ENCODE peak calls at places on chromosomes 13 and 19, in five cellular contexts. N is psoas muscle; G is CD8-positive, alpha-beta T cell; D is upper lobe of left lung; A is CD4-positive, alpha-beta T cell. K is an unnamed sample. For H3K27me3, the result is how much of the 10 kb centered on the place peaks cover.

GRCh38 chr13:43026262-43026661 is 2.9 kb downstream of the DNAJC15 start:
- DNase-seq in A (no peak), G (no peak), N (no peak), D (no peak), K (no peak)

GRCh38 chr13:98785968-98786367 is 33.5 kb upstream of the SLC15A1 start:
- DNase-seq in N (no peak), A (no peak), G (no peak), D (no peak), K (no peak)

GRCh38 chr19:40609561-40610395 is 8.6 kb downstream of the LTBP4 start:
- DNase-seq in D (peak), G (peak), A (peak), N (peak), K (peak)

GRCh38 chr13:23500858-23501257 is 67.4 kb upstream of the SACS start:
- DNase-seq in D (no peak), G (no peak), N (no peak), A (no peak), K (no peak)

GRCh38 chr13:59607780-59608233 is 555.9 kb downstream of the DIAPH3 start:
- DNase-seq in N (no peak), G (no peak), D (no peak), A (no peak), K (no peak)

GRCh38 chr13:24747248-24748151 is 16.5 kb upstream of the RNF17 start:
- DNase-seq in A (no peak), D (peak), N (no peak), G (no peak), K (no peak)

GRCh38 chr19:13012690-13013608 is 17.7 kb downstream of the NFIX start:
- DNase-seq in N (peak), D (peak), G (no peak), A (no peak), K (no peak)

GRCh38 chr19:58055483-58055874 is 3.6 kb upstream of the ZNF135 start:
- DNase-seq in A (no peak), N (no peak), D (no peak), G (no peak), K (no peak)

GRCh38 chr13:107942030-107942617 is 273.2 kb downstream of the LIG4 start:
- DNase-seq in G (no peak), N (no peak), D (no peak), A (no peak), K (no peak)

GRCh38 chr13:59914556-59914955 is 249.2 kb downstream of the DIAPH3 start:
- DNase-seq in A (no peak), G (no peak), D (no peak), N (no peak), K (no peak)

GRCh38 chr13:43220873-43221578 is 197.6 kb downstream of the DNAJC15 start:
- DNase-seq in D (no peak), G (no peak), A (no peak), N (no peak), K (no peak)

GRCh38 chr19:13953021-13953531 is 767 bp downstream of the DCAF15 start:
- DNase-seq in D (no peak), G (no peak), A (no peak), N (no peak), K (no peak)

GRCh38 chr13:49646688-49647087 is 18.4 kb downstream of the ARL11 start:
- DNase-seq in D (no peak), A (no peak), N (no peak), G (no peak), K (no peak)

GRCh38 chr13:110509478-110509926 is 52.0 kb downstream of the RAB20 start:
- DNase-seq in D (no peak), G (no peak), A (no peak), N (no peak), K (no peak)

GRCh38 chr13:112722433-112723250 is 32.8 kb downstream of the ATP11A start:
- DNase-seq in D (no peak), N (no peak), A (no peak), G (no peak), K (no peak)

GRCh38 chr19:45508931-45509691 is 1.8 kb downstream of the VASP start:
- DNase-seq in D (peak), G (no peak), A (no peak), N (peak), K (no peak)

GRCh38 chr19:17751103-17751911 is at the start of gene FCHO1:
- DNase-seq in N (no peak), D (peak), A (peak), G (peak), K (peak)

GRCh38 chr19:13689050-13689449 is 75.3 kb upstream of the MRI1 start:
- DNase-seq in A (no peak), N (no peak), D (no peak), G (no peak), K (no peak)

GRCh38 chr13:41025518-41025917 is 6.4 kb upstream of the ELF1 start:
- DNase-seq in N (no peak), D (no peak), A (no peak), G (no peak), K (no peak)

GRCh38 chr19:56664511-56664910 is 7.0 kb downstream of the ZNF835 start:
- DNase-seq in D (peak), A (no peak), N (no peak), G (no peak), K (no peak)

GRCh38 chr13:27455331-27455855 is 5.0 kb upstream of the MTIF3 start:
- DNase-seq in D (no peak), A (no peak), N (no peak), G (no peak), K (no peak)

GRCh38 chr13:85798999-85799646 is at the start of gene SLITRK6:
- DNase-seq in D (no peak), N (no peak), G (no peak), A (no peak), K (no peak)

GRCh38 chr19:29532956-29533355 is 7.2 kb downstream of the VSTM2B start:
- DNase-seq in A (no peak), G (no peak), D (no peak), N (no peak), K (no peak)

GRCh38 chr19:49423278-49423984 is at the start of gene PTH2:
- DNase-seq in N (no peak), G (no peak), A (no peak), D (no peak), K (no peak)

GRCh38 chr19:49421039-49421877 is 2.0 kb downstream of the PTH2 start:
- DNase-seq in G (no peak), A (no peak), D (peak), N (peak), K (no peak)

GRCh38 chr19:49422407-49423277 is 599 bp downstream of the PTH2 start:
- DNase-seq in A (peak), N (peak), D (peak), G (no peak), K (no peak)

GRCh38 chr19:49420227-49420626 is 3.0 kb downstream of the PTH2 start:
- DNase-seq in G (no peak), D (no peak), A (no peak), N (no peak), K (no peak)

GRCh38 chr19:49421878-49422202 is 1.4 kb downstream of the PTH2 start:
- DNase-seq in A (no peak), N (no peak), G (no peak), D (no peak), K (no peak)
- H3K27me3 ChIP-seq in A (half or more), N (half or more), G (under half), D (half or more), K (half or more)

GRCh38 chr19:20565321-20566018 is at the start of gene ZNF737:
- DNase-seq in D (peak), N (peak), A (peak), G (peak), K (peak)
- TF ChIP-seq CTCF in D (peak), N (peak), A (peak), G (no peak), K (no peak)

GRCh38 chr13:99907038-99907437 is 64.5 kb downstream of the ZIC5 start:
- DNase-seq in N (no peak), G (no peak), D (no peak), A (no peak), K (no peak)

GRCh38 chr13:99907627-99908026 is 63.9 kb downstream of the ZIC5 start:
- DNase-seq in A (no peak), G (no peak), D (no peak), N (no peak), K (no peak)

GRCh38 chr13:99909097-99909835 is 62.3 kb downstream of the ZIC5 start:
- DNase-seq in A (no peak), D (no peak), G (no peak), N (no peak), K (no peak)

GRCh38 chr13:99909836-99910619 is 61.5 kb downstream of the ZIC5 start:
- DNase-seq in A (no peak), N (no peak), D (no peak), G (no peak), K (no peak)

GRCh38 chr13:99908129-99908805 is 63.3 kb downstream of the ZIC5 start:
- DNase-seq in N (no peak), G (no peak), D (no peak), A (no peak), K (no peak)
- H3K27me3 ChIP-seq in N (half or more), G (under half), D (under half), A (under half), K (under half)

GRCh38 chr19:38956264-38956663 is 19.3 kb downstream of the FBXO17 start:
- DNase-seq in N (no peak), D (no peak), A (no peak), G (no peak), K (no peak)

GRCh38 chr19:38949580-38950367 is 19.0 kb downstream of the MRPS12 start:
- DNase-seq in G (peak), N (peak), A (peak), D (peak), K (no peak)

GRCh38 chr19:38951187-38951586 is 20.4 kb downstream of the MRPS12 start:
- DNase-seq in A (no peak), D (no peak), G (no peak), N (no peak), K (no peak)

GRCh38 chr19:38953677-38954076 is 21.9 kb downstream of the FBXO17 start:
- DNase-seq in A (no peak), G (no peak), N (no peak), D (no peak), K (no peak)

GRCh38 chr19:38952395-38953165 is 21.8 kb downstream of the MRPS12 start:
- DNase-seq in G (no peak), D (no peak), A (no peak), N (no peak), K (no peak)
- TF ChIP-seq CTCF in G (peak), D (peak), A (peak), N (no peak), K (no peak)

GRCh38 chr19:54014920-54015560 is 23.6 kb downstream of the CACNG6 start:
- DNase-seq in A (no peak), D (no peak), G (no peak), N (no peak), K (no peak)

GRCh38 chr19:54011507-54012211 is 20.2 kb downstream of the CACNG6 start:
- DNase-seq in A (no peak), G (no peak), D (peak), N (no peak), K (no peak)

GRCh38 chr19:54013866-54014265 is 22.4 kb downstream of the CACNG6 start:
- DNase-seq in A (no peak), G (no peak), D (no peak), N (no peak), K (no peak)

GRCh38 chr19:54010474-54010873 is 19.0 kb downstream of the CACNG6 start:
- DNase-seq in N (no peak), D (no peak), A (no peak), G (no peak), K (no peak)

DNA sequence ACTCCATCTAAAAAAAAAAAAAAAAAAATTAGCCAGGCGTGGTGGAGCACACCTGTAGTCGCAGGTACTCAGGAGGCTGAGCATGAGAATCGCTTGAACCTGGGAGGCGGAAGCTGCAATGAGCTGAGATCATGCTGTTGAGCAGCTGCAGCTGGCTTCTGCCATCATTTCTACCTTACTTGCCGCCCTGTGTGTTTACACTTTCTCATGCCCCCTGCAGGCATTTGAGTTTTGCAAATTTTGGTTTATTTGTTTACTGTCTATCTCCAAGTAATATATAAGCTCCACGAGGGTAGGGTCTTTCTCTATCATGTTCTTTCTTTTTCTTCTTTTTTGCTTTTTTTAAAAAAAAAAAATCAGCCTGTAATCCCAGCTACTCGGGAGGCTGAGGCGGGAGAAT is 18.0 kb downstream of the CACNG6 start:
- DNase-seq in N (no peak), G (no peak), D (no peak), A (no peak), K (no peak)
- H3K27me3 ChIP-seq in N (under half), G (under half), D (under half), A (under half), K (under half)

DNA sequence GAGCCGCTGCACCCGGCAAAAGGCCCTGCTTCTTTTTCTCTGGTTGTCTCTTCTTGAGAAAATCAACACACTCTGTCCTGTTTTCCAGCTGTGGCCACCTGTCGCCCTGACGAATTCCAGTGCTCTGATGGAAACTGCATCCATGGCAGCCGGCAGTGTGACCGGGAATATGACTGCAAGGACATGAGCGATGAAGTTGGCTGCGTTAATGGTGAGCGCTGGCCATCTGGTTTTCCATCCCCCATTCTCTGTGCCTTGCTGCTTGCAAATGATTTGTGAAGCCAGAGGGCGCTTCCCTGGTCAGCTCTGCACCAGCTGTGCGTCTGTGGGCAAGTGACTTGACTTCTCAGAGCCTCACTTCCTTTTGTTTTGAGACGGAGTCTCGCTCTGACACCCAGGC is 17.2 kb downstream of the LDLR start:
- DNase-seq in N (no peak), D (no peak), A (no peak), G (no peak), K (no peak)
- TF ChIP-seq CTCF in N (no peak), D (no peak), A (no peak), G (no peak), K (no peak)

K was measured in esophagus squamous epithelium.